ENCODE peak calls at places on chromosomes 3 and 15, in six cellular contexts. B is transverse colon; U is K562; O is osteoblast; R is CD8-positive, alpha-beta T cell; Z is AG09309. Y is an unnamed sample.

GRCh38 chr3:140341817-140342403 is 336.0 kb upstream of the TRIM42 start:
- DNase-seq in B (no peak), U (no peak), O (no peak), R (no peak), Z (no peak), Y (no peak)

GRCh38 chr15:40241305-40242215 is 2.7 kb downstream of the PAK6 start:
- DNase-seq in B (no peak), U (no peak), O (peak), R (no peak), Z (no peak), Y (no peak)

GRCh38 chr3:122679467-122680291 is 960 bp upstream of the PARP14 start:
- DNase-seq in B (peak), U (peak), O (no peak), R (no peak), Z (no peak), Y (peak)

GRCh38 chr3:49674491-49674983 is 386 bp downstream of the APEH start:
- DNase-seq in B (peak), U (no peak), O (no peak), R (no peak), Z (no peak), Y (no peak)

GRCh38 chr15:66850078-66850991 is 148.3 kb downstream of the SMAD6 start:
- DNase-seq in B (peak), U (peak), O (no peak), R (no peak), Z (no peak), Y (no peak)

GRCh38 chr3:55597638-55598037 is 110.5 kb upstream of the WNT5A start:
- DNase-seq in B (no peak), U (no peak), O (no peak), R (no peak), Z (no peak), Y (no peak)

GRCh38 chr3:178500631-178501030 is 35.6 kb upstream of the KCNMB2 start:
- DNase-seq in B (no peak), U (no peak), O (no peak), R (no peak), Z (peak), Y (no peak)

GRCh38 chr3:140375002-140375401 is 302.9 kb upstream of the TRIM42 start:
- DNase-seq in B (no peak), U (no peak), O (no peak), R (no peak), Z (no peak), Y (no peak)

GRCh38 chr15:93072440-93073394 is 16.3 kb downstream of the RGMA start:
- DNase-seq in B (peak), U (peak), O (peak), R (no peak), Z (no peak), Y (peak)

GRCh38 chr3:122907471-122907870 is 112.6 kb downstream of the SLC49A4 start:
- DNase-seq in B (no peak), U (no peak), O (no peak), R (no peak), Z (no peak), Y (no peak)

GRCh38 chr3:50261505-50261904 is 7.4 kb upstream of the SEMA3B start:
- DNase-seq in B (no peak), U (no peak), O (no peak), R (no peak), Z (no peak), Y (no peak)

GRCh38 chr3:134600685-134601502 is 49.9 kb downstream of the KY start:
- DNase-seq in B (peak), U (peak), O (peak), R (peak), Z (peak), Y (peak)

GRCh38 chr15:41495736-41496599 is 2.3 kb downstream of the ITPKA start:
- DNase-seq in B (peak), U (peak), O (peak), R (no peak), Z (no peak), Y (no peak)

GRCh38 chr3:134155456-134155855 is 95.2 kb downstream of the RYK start:
- DNase-seq in B (no peak), U (no peak), O (no peak), R (no peak), Z (no peak), Y (no peak)

GRCh38 chr15:62895905-62896316 is 146.6 kb upstream of the TPM1 start:
- DNase-seq in B (no peak), U (no peak), O (no peak), R (no peak), Z (no peak), Y (peak)

GRCh38 chr3:53255360-53255774 is 455 bp downstream of the TKT start:
- DNase-seq in B (peak), U (no peak), O (peak), R (peak), Z (no peak), Y (no peak)

GRCh38 chr3:10468611-10469354 is 36.6 kb downstream of the ATP2B2 start:
- DNase-seq in B (no peak), U (no peak), O (no peak), R (no peak), Z (no peak), Y (no peak)

GRCh38 chr3:157078131-157078835 is 81.7 kb downstream of the CCNL1 start:
- DNase-seq in B (no peak), U (no peak), O (no peak), R (no peak), Z (no peak), Y (no peak)

GRCh38 chr15:83685864-83686263 is 31.9 kb downstream of the ADAMTSL3 start:
- DNase-seq in B (peak), U (no peak), O (no peak), R (no peak), Z (no peak), Y (no peak)

GRCh38 chr15:89416339-89417183 is 79.8 kb downstream of the RHCG start:
- DNase-seq in B (peak), U (peak), O (peak), R (peak), Z (no peak), Y (peak)

GRCh38 chr15:92907880-92908279 is 7.8 kb downstream of the CHD2 start:
- DNase-seq in B (no peak), U (peak), O (peak), R (no peak), Z (peak), Y (peak)

GRCh38 chr3:142680710-142681109 is 43.1 kb upstream of the TRPC1 start:
- DNase-seq in B (no peak), U (no peak), O (no peak), R (no peak), Z (no peak), Y (peak)

GRCh38 chr3:53671192-53672021 is 174.8 kb downstream of the CHDH start:
- DNase-seq in B (no peak), U (no peak), O (no peak), R (no peak), Z (no peak), Y (no peak)

GRCh38 chr3:58568572-58569286 is 8.5 kb downstream of the FAM107A start:
- DNase-seq in B (peak), U (peak), O (peak), R (peak), Z (no peak), Y (peak)

GRCh38 chr3:62587579-62588031 is 214.3 kb upstream of the FEZF2 start:
- DNase-seq in B (no peak), U (no peak), O (peak), R (no peak), Z (peak), Y (peak)

GRCh38 chr3:89000886-89001285 is 106.5 kb upstream of the EPHA3 start:
- DNase-seq in B (no peak), U (no peak), O (peak), R (no peak), Z (no peak), Y (peak)

GRCh38 chr3:147405552-147406254 is 640 bp downstream of the ZIC4 start:
- DNase-seq in B (no peak), U (no peak), O (peak), R (no peak), Z (no peak), Y (no peak)

GRCh38 chr15:82044373-82045178 is 1.2 kb downstream of the MEX3B start:
- DNase-seq in B (peak), U (no peak), O (peak), R (no peak), Z (no peak), Y (peak)

GRCh38 chr3:194075802-194076460 is 60.0 kb upstream of the HES1 start:
- DNase-seq in B (no peak), U (peak), O (no peak), R (no peak), Z (no peak), Y (no peak)

GRCh38 chr15:57319226-57319918 is 56.9 kb upstream of the CGNL1 start:
- DNase-seq in B (no peak), U (no peak), O (no peak), R (no peak), Z (no peak), Y (no peak)

GRCh38 chr15:37015025-37015424 is 85.3 kb downstream of the MEIS2 start:
- DNase-seq in B (no peak), U (no peak), O (no peak), R (no peak), Z (peak), Y (peak)

DNA sequence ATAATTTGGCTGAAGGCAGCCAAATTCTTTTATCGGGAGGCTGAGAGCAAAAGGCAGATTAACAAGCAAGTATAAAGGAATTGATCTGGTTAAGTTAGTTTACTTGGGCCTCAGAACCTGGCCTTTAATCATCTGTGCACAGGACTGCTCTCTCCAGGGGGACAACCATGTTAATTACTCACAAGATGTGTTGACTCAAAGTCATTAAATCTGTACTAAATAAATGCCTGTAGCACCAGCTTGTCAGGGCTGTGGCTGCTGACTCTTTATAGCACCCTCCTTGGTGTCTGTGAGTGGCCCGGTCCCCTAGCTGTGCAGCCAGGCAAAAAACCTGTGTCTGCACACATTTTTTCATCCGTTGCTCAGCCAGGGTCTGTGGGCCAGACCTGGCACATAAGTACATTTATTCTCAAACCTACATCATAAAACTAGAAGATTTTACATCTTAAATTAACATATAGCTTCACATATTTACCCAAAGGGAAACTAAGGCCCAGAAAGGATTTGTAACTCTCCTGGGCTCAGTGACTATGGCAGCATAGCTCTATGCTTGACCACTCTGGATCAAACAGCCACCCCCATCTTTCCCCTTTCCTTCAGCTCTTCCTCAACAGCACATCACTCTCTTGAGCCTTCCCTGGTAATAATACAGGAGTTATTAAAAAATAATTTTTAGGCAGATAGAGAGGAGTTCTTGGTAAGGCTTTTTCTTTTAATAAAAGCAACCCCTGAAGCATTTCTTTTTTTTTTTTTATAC is 51.4 kb downstream of the NCEH1 start:
- DNase-seq in B (no peak), U (no peak), O (no peak), R (no peak), Z (no peak), Y (no peak)
- H3K4me3 ChIP-seq in B (no peak), U (no peak), O (no peak), R (no peak), Z (no peak), Y (no peak)

GRCh38 chr15:45666119-45666875 is 31.5 kb downstream of the SQOR start:
- DNase-seq in B (no peak), U (no peak), O (no peak), R (no peak), Z (no peak), Y (no peak)
- TF ChIP-seq CTCF in B (no peak), U (no peak), O (no peak), R (no peak), Z (no peak), Y (no peak)

DNA sequence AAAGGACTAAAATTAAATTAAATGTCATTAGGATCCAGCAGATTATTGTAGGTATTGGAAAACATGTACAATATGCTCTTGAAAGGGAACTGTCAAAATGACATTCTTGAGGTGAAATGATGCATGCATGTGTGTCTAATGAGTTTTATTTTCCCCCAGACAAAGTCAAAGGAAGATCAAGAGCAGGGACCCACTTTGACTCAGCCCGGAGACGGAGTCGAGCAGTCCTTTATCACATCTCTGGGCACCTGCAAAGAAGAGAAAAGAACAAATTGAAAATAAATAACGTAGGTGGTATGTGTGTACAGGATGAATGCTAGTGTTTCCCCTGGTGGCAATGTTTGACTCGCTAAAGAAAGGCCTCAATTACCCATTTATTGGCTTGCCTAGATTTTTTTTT is 194.1 kb downstream of the KCNH8 start:
- DNase-seq in B (no peak), U (no peak), O (no peak), R (no peak), Z (no peak), Y (no peak)
- H3K4me3 ChIP-seq in B (no peak), U (no peak), O (no peak), R (no peak), Z (no peak), Y (no peak)

GRCh38 chr15:48330855-48331795 is at the start of gene DUT:
- DNase-seq in B (peak), U (peak), O (peak), R (peak), Z (no peak), Y (peak)
- TF ChIP-seq CTCF in B (no peak), U (peak), O (peak), R (no peak), Z (no peak), Y (no peak)

GRCh38 chr3:132596816-132597433 is at the start of gene ACKR4:
- DNase-seq in B (no peak), U (no peak), O (no peak), R (no peak), Z (no peak), Y (peak)
- H3K4me3 ChIP-seq in B (peak), U (no peak), O (no peak), R (no peak), Z (peak), Y (no peak)

GRCh38 chr3:117254990-117255389 is 545.4 kb downstream of the TUSC7 start:
- DNase-seq in B (no peak), U (no peak), O (no peak), R (no peak), Z (no peak), Y (no peak)
- TF ChIP-seq CTCF in B (no peak), U (no peak), O (no peak), R (no peak), Z (no peak), Y (no peak)

GRCh38 chr3:38346584-38347410 is at the start of gene XYLB:
- DNase-seq in B (peak), U (peak), O (peak), R (peak), Z (no peak), Y (peak)

GRCh38 chr3:38347421-38348200 is 1.0 kb downstream of the XYLB start:
- DNase-seq in B (peak), U (no peak), O (no peak), R (no peak), Z (no peak), Y (no peak)

GRCh38 chr3:38353151-38353550 is 6.6 kb downstream of the XYLB start:
- DNase-seq in B (no peak), U (no peak), O (no peak), R (no peak), Z (no peak), Y (peak)

GRCh38 chr3:38348903-38349302 is 2.3 kb downstream of the XYLB start:
- DNase-seq in B (no peak), U (no peak), O (peak), R (no peak), Z (no peak), Y (peak)

GRCh38 chr3:38349684-38350359 is 3.2 kb downstream of the XYLB start:
- DNase-seq in B (no peak), U (peak), O (no peak), R (no peak), Z (no peak), Y (no peak)
- H3K4me3 ChIP-seq in B (no peak), U (no peak), O (no peak), R (no peak), Z (no peak), Y (no peak)

GRCh38 chr15:74799843-74800558 is 12.6 kb upstream of the LMAN1L start:
- DNase-seq in B (peak), U (peak), O (peak), R (peak), Z (no peak), Y (peak)

GRCh38 chr15:74798388-74799254 is 14.0 kb upstream of the LMAN1L start:
- DNase-seq in B (peak), U (no peak), O (peak), R (no peak), Z (no peak), Y (no peak)

GRCh38 chr15:74801311-74801997 is 11.2 kb upstream of the LMAN1L start:
- DNase-seq in B (no peak), U (no peak), O (no peak), R (no peak), Z (no peak), Y (no peak)

GRCh38 chr15:74800559-74801094 is 12.0 kb upstream of the LMAN1L start:
- DNase-seq in B (no peak), U (no peak), O (no peak), R (no peak), Z (no peak), Y (no peak)

GRCh38 chr15:74799255-74799842 is 13.3 kb upstream of the LMAN1L start:
- DNase-seq in B (no peak), U (no peak), O (peak), R (no peak), Z (no peak), Y (no peak)
- TF ChIP-seq CTCF in B (no peak), U (no peak), O (no peak), R (no peak), Z (no peak), Y (no peak)

GRCh38 chr3:127734181-127734720 is 61.5 kb downstream of the ABTB1 start:
- DNase-seq in B (no peak), U (no peak), O (no peak), R (no peak), Z (no peak), Y (no peak)
- H3K4me3 ChIP-seq in B (no peak), U (no peak), O (peak), R (no peak), Z (no peak), Y (no peak)

GRCh38 chr15:101346928-101347327 is 51.9 kb upstream of the SNRPA1 start:
- DNase-seq in B (no peak), U (no peak), O (no peak), R (no peak), Z (no peak), Y (peak)
- TF ChIP-seq CTCF in B (no peak), U (no peak), O (no peak), R (no peak), Z (no peak), Y (no peak)